ENCODE peak calls at places on chromosomes 5 and 9, in nine cellular contexts. T is GF-D8; I is SK-N-DZ; R is HCT116; F is NCI-H774; L is neuronal stem cell; S is activated CD4-positive, alpha-beta T cell treated with anti-CD3 and anti-CD28 coated beads, Interleukin-2, amount 50 U/mL, for 1 hour; U is cardiac muscle cell; N is T-helper 17 cell. C is an unnamed sample.

GRCh38 chr9:86713456-86713855 is 233.8 kb downstream of the GAS1 start:
- DNase-seq in T (no peak), I (no peak), R (no peak), F (no peak), L (no peak), S (no peak), U (no peak), N (no peak), C (peak)

GRCh38 chr9:75087824-75088645 is at the start of the genes NMRK1 and OSTF1:
- DNase-seq in T (peak), I (peak), R (peak), F (peak), L (peak), S (peak), U (peak), N (peak), C (peak)

GRCh38 chr5:154179846-154180710 is 10.5 kb upstream of the GALNT10 start:
- DNase-seq in T (peak), I (peak), R (peak), F (peak), L (peak), S (peak), U (peak), N (no peak), C (peak)

GRCh38 chr5:63125862-63126261 is 547.2 kb downstream of the LRRC70 start:
- DNase-seq in T (no peak), I (peak), R (no peak), F (no peak), L (no peak), S (no peak), U (peak), N (no peak), C (peak)

GRCh38 chr5:38878391-38879090 is 32.7 kb downstream of the OSMR start:
- DNase-seq in T (no peak), I (no peak), R (no peak), F (no peak), L (no peak), S (no peak), U (no peak), N (no peak), C (no peak)

GRCh38 chr5:16364906-16365305 is 100.7 kb downstream of the ZNF622 start:
- DNase-seq in T (no peak), I (no peak), R (no peak), F (no peak), L (no peak), S (no peak), U (no peak), N (no peak), C (no peak)

GRCh38 chr9:93177676-93178075 is 6.3 kb upstream of the WNK2 start:
- DNase-seq in T (no peak), I (no peak), R (no peak), F (no peak), L (no peak), S (no peak), U (no peak), N (no peak), C (no peak)

GRCh38 chr9:134438204-134438788 is 112.0 kb downstream of the RXRA start:
- DNase-seq in T (no peak), I (no peak), R (no peak), F (no peak), L (no peak), S (no peak), U (no peak), N (no peak), C (no peak)

GRCh38 chr9:69035438-69036316 is at the start of gene FXN:
- DNase-seq in T (peak), I (peak), R (peak), F (peak), L (peak), S (peak), U (peak), N (peak), C (peak)

GRCh38 chr9:107674937-107675277 is 185.3 kb upstream of the KLF4 start:
- DNase-seq in T (peak), I (no peak), R (no peak), F (no peak), L (no peak), S (no peak), U (no peak), N (no peak), C (peak)

GRCh38 chr5:132526974-132527564 is 16.3 kb downstream of the IL5 start:
- DNase-seq in T (peak), I (no peak), R (no peak), F (no peak), L (no peak), S (no peak), U (no peak), N (no peak), C (peak)

GRCh38 chr9:136512651-136513066 is 29.8 kb upstream of the SEC16A start:
- DNase-seq in T (no peak), I (no peak), R (no peak), F (no peak), L (no peak), S (peak), U (no peak), N (no peak), C (peak)

GRCh38 chr9:137550958-137551655 is 572 bp upstream of the MRPL41 start:
- DNase-seq in T (peak), I (peak), R (peak), F (peak), L (peak), S (no peak), U (peak), N (no peak), C (peak)

GRCh38 chr5:112902561-112902960 is 19.5 kb downstream of the REEP5 start:
- DNase-seq in T (no peak), I (no peak), R (no peak), F (no peak), L (no peak), S (no peak), U (no peak), N (no peak), C (no peak)

GRCh38 chr9:123003467-123003866 is 30.0 kb upstream of the GPR21 start:
- DNase-seq in T (no peak), I (no peak), R (no peak), F (no peak), L (no peak), S (no peak), U (no peak), N (no peak), C (no peak)

GRCh38 chr9:134888603-134889195 is 8.1 kb downstream of the FCN2 start:
- DNase-seq in T (no peak), I (no peak), R (no peak), F (no peak), L (no peak), S (no peak), U (no peak), N (no peak), C (no peak)